ENCODE peak calls at places on chromosomes 6 and 20, in eight cellular contexts. U is sigmoid colon, V is HL-60, A is suprapubic skin, Q is stomach, R is HCT116, K is transverse colon, P is prostate gland. C is an unnamed sample.

GRCh38 chr6:18277181-18278006 is 13.1 kb upstream of the DEK start:
- DNase-seq in U (no peak), V (no peak), A (no peak), Q (no peak), R (no peak), K (no peak), P (no peak), C (peak; percentile 66)

GRCh38 chr6:79170915-79171314 is 63.6 kb downstream of the HMGN3 start:
- DNase-seq in U (no peak), V (no peak), A (no peak), Q (no peak), R (no peak), K (no peak), P (peak; percentile 24), C (no peak)

GRCh38 chr20:60372282-60372681 is 414.1 kb downstream of the CDH26 start:
- DNase-seq in U (no peak), V (no peak), A (no peak), Q (no peak), R (no peak), K (no peak), P (no peak), C (no peak)

GRCh38 chr6:26215200-26216014 is 128.2 kb downstream of the HFE start:
- DNase-seq in U (no peak), V (no peak), A (no peak), Q (no peak), R (no peak), K (no peak), P (no peak), C (peak; percentile 59)

GRCh38 chr6:21754891-21755290 is 161.3 kb downstream of the SOX4 start:
- DNase-seq in U (no peak), V (no peak), A (no peak), Q (no peak), R (peak; percentile 69), K (no peak), P (no peak), C (no peak)

GRCh38 chr6:168895102-168895812 is 358.4 kb downstream of the THBS2 start:
- DNase-seq in U (peak; percentile 91), V (peak; percentile 51), A (peak; percentile 89), Q (peak; percentile 90), R (peak; percentile 43), K (peak; percentile 90), P (peak; percentile 87), C (peak; percentile 88)

GRCh38 chr6:157221049-157221816 is 102.1 kb downstream of the TMEM242 start:
- DNase-seq in U (peak; percentile 89), V (peak; percentile 45), A (peak; percentile 92), Q (peak; percentile 95), R (peak; percentile 63), K (peak; percentile 92), P (peak; percentile 92), C (peak; percentile 81)

GRCh38 chr6:134930463-134930862 is 19.4 kb downstream of the ALDH8A1 start:
- DNase-seq in U (no peak), V (no peak), A (no peak), Q (no peak), R (no peak), K (no peak), P (no peak), C (no peak)

GRCh38 chr20:46784450-46785127 is 75.1 kb downstream of the SLC2A10 start:
- DNase-seq in U (no peak), V (no peak), A (no peak), Q (no peak), R (no peak), K (no peak), P (no peak), C (no peak)

GRCh38 chr20:62980970-62981369 is 25.8 kb downstream of the BHLHE23 start:
- DNase-seq in U (no peak), V (no peak), A (no peak), Q (no peak), R (no peak), K (no peak), P (no peak), C (peak; percentile 56)

GRCh38 chr6:10528170-10528981 is 7.2 kb downstream of the GCNT2 start:
- DNase-seq in U (no peak), V (no peak), A (no peak), Q (peak; percentile 74), R (no peak), K (peak; percentile 67), P (peak; percentile 64), C (no peak)

GRCh38 chr6:38378801-38379200 is 260.9 kb downstream of the BTBD9 start:
- DNase-seq in U (no peak), V (no peak), A (no peak), Q (no peak), R (no peak), K (no peak), P (no peak), C (no peak)

GRCh38 chr6:52640170-52640569 is 30.7 kb upstream of the TMEM14A start:
- DNase-seq in U (no peak), V (no peak), A (no peak), Q (peak; percentile 52), R (no peak), K (no peak), P (no peak), C (no peak)

GRCh38 chr6:34035704-34036356 is 110.1 kb downstream of the GRM4 start:
- DNase-seq in U (no peak), V (no peak), A (no peak), Q (no peak), R (no peak), K (no peak), P (no peak), C (no peak)

GRCh38 chr20:57330998-57331397 is 1.4 kb downstream of the SPO11 start:
- DNase-seq in U (no peak), V (peak; percentile 62), A (no peak), Q (no peak), R (no peak), K (no peak), P (no peak), C (no peak)

GRCh38 chr6:123588546-123588895 is 48.2 kb downstream of the TRDN start:
- DNase-seq in U (no peak), V (no peak), A (no peak), Q (no peak), R (no peak), K (no peak), P (no peak), C (no peak)

GRCh38 chr6:34350937-34351217 is 41.6 kb downstream of the NUDT3 start:
- DNase-seq in U (no peak), V (no peak), A (no peak), Q (no peak), R (no peak), K (no peak), P (no peak), C (no peak)

GRCh38 chr6:21732731-21733130 is 139.2 kb downstream of the SOX4 start:
- DNase-seq in U (no peak), V (no peak), A (no peak), Q (no peak), R (no peak), K (no peak), P (no peak), C (no peak)

GRCh38 chr6:111555041-111555440 is 50.6 kb downstream of the TRAF3IP2 start:
- DNase-seq in U (no peak), V (no peak), A (no peak), Q (no peak), R (no peak), K (no peak), P (no peak), C (no peak)

GRCh38 chr6:15662246-15663056 is at the start of gene DTNBP1:
- DNase-seq in U (peak; percentile 87), V (peak; percentile 65), A (peak; percentile 89), Q (peak; percentile 87), R (no peak), K (peak; percentile 89), P (peak; percentile 76), C (peak; percentile 80)
- TF ChIP-seq POLR2AphosphoS5 in U (peak; percentile 45), V (peak; percentile 30), A (no peak), Q (no peak), R (peak; percentile 60), K (peak; percentile 65), P (peak; percentile 18), C (peak; percentile 15)

GRCh38 chr6:42225043-42225368 is 7.3 kb upstream of the MRPS10 start:
- DNase-seq in U (no peak), V (no peak), A (no peak), Q (no peak), R (no peak), K (no peak), P (no peak), C (no peak)
- H3K27ac ChIP-seq in U (no peak overlapping the region), V (no peak overlapping the region), A (no peak overlapping the region), Q (no peak overlapping the region), R (peak overlapping the region; percentile 84), K (no peak overlapping the region), P (no peak overlapping the region), C (peak overlapping the region; percentile 21)

GRCh38 chr20:8331740-8332412 is 199.8 kb downstream of the PLCB1 start:
- DNase-seq in U (no peak), V (peak; percentile 18), A (no peak), Q (no peak), R (no peak), K (no peak), P (no peak), C (no peak)

GRCh38 chr20:8330785-8331699 is 199.0 kb downstream of the PLCB1 start:
- DNase-seq in U (no peak), V (no peak), A (no peak), Q (no peak), R (no peak), K (no peak), P (no peak), C (no peak)

GRCh38 chr20:8335059-8335458 is 203.0 kb downstream of the PLCB1 start:
- DNase-seq in U (no peak), V (no peak), A (no peak), Q (no peak), R (no peak), K (no peak), P (no peak), C (no peak)

GRCh38 chr20:8335796-8336195 is 203.7 kb downstream of the PLCB1 start:
- DNase-seq in U (no peak), V (no peak), A (no peak), Q (no peak), R (no peak), K (no peak), P (no peak), C (no peak)

DNA sequence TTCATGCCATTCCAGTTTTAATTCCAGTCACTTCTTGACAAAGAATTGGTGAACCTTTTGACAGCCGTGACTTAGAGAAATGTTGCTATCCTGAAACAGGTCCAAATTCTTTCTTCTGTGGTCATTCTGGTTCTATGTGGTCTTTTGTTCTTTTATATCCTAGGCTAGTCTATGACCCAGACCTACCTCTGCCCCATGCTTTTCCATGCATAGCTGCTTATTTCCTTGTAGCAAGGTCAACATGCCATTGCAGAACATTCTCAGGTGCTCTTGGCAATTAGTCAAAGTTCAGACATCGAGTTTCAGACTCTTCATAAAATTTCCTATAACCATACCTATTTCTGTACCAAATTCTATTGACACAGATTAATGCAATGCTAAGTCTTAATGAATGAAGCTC is 202.6 kb downstream of the PLCB1 start:
- DNase-seq in U (no peak), V (no peak), A (no peak), Q (no peak), R (no peak), K (no peak), P (no peak), C (no peak)
- TF ChIP-seq POLR2AphosphoS5 in U (no peak), V (no peak), A (no peak), Q (no peak), R (no peak), K (no peak), P (no peak), C (no peak)

DNA sequence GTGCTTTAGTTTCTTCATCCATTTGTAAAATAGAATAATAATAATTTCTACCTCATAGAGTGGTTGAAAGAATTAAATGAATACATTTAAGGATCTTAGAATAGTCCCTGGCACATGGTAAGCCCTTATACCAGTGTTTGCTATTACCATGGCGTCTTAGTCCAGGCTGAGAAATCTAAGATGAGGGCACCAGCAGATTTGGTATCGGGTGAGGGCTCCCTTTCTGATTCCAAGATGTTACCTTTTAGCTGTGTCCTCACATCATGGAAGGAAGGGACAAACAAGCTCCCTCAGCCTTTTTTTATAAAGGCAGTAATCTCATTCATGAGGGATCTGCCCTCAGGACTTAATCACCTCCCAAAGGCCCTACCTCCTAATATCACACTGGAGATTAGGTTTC is 123.9 kb upstream of the FOXO3 start:
- DNase-seq in U (no peak), V (no peak), A (no peak), Q (no peak), R (no peak), K (no peak), P (no peak), C (no peak)
- H3K27ac ChIP-seq in U (no peak overlapping the region), V (no peak overlapping the region), A (no peak overlapping the region), Q (no peak overlapping the region), R (no peak overlapping the region), K (no peak overlapping the region), P (no peak overlapping the region), C (no peak overlapping the region)